ENCODE peak calls at places on chromosome 16, in five cellular contexts. U, A, V, O and L are unnamed samples.

GRCh38 chr16:51181495-51181795 is 30.4 kb upstream of the SALL1 start:
- DNase-seq in O (no peak), V (no peak), U (no peak), A (no peak), L (no peak)

GRCh38 chr16:70470927-70471341 is 16.5 kb downstream of the FCSK start:
- DNase-seq in A (no peak), U (no peak), O (no peak), V (no peak), L (peak; percentile 54)

GRCh38 chr16:30122621-30123160 is 329 bp downstream of the MAPK3 start:
- DNase-seq in A (no peak), O (peak; percentile 18), V (no peak), U (no peak), L (no peak)

GRCh38 chr16:24482681-24483202 is 56.6 kb upstream of the RBBP6 start:
- DNase-seq in O (no peak), V (no peak), U (no peak), A (no peak), L (no peak)

GRCh38 chr16:85986931-85987749 is 88.2 kb downstream of the IRF8 start:
- DNase-seq in A (peak; percentile 38), V (no peak), O (peak; percentile 73), U (no peak), L (no peak)

GRCh38 chr16:78460428-78460827 is 361.0 kb downstream of the WWOX start:
- DNase-seq in V (no peak), A (no peak), U (no peak), O (no peak), L (no peak)

GRCh38 chr16:83768976-83769375 is 38.8 kb upstream of the HSBP1 start:
- DNase-seq in V (no peak), A (no peak), U (no peak), O (no peak), L (no peak)

GRCh38 chr16:67015317-67015731 is 13.6 kb upstream of the CBFB start:
- DNase-seq in V (no peak), U (no peak), A (no peak), O (no peak), L (peak; percentile 10)

GRCh38 chr16:15653227-15653626 is 3.2 kb downstream of the NDE1 start:
- DNase-seq in O (no peak), V (no peak), U (no peak), A (no peak), L (no peak)

GRCh38 chr16:53045554-53046250 is 7.0 kb downstream of the CHD9NB start:
- DNase-seq in U (no peak), V (no peak), O (no peak), A (no peak), L (no peak)

GRCh38 chr16:9971907-9972306 is 210.3 kb downstream of the GRIN2A start:
- DNase-seq in O (no peak), V (no peak), A (no peak), U (no peak), L (no peak)

GRCh38 chr16:84982434-84982833 is 28.9 kb downstream of the ZDHHC7 start:
- DNase-seq in V (no peak), U (no peak), A (no peak), O (no peak), L (no peak)

GRCh38 chr16:27852681-27853080 is 210.8 kb downstream of the GSG1L start:
- DNase-seq in U (no peak), A (no peak), V (no peak), O (no peak), L (no peak)

GRCh38 chr16:20763461-20764232 is at the start of gene ACSM3:
- DNase-seq in V (no peak), A (peak; percentile 73), U (no peak), O (peak; percentile 59), L (no peak)

GRCh38 chr16:48082516-48082915 is 73.3 kb downstream of the ABCC12 start:
- DNase-seq in U (no peak), V (no peak), A (no peak), O (no peak), L (no peak)

GRCh38 chr16:80527297-80527696 is 13.5 kb upstream of the DYNLRB2 start:
- DNase-seq in A (peak; percentile 16), O (peak; percentile 60), V (no peak), U (no peak), L (no peak)

GRCh38 chr16:56357291-56357764 is 68.0 kb downstream of the AMFR start:
- DNase-seq in A (no peak), U (no peak), O (no peak), V (peak; percentile 66), L (peak; percentile 9)